ENCODE peak calls at places on chromosomes 7 and 10, in nine cellular contexts. Q, E, G, Y, P, T, R, D and V are unnamed samples.

GRCh38 chr7:157432957-157433576 is 96.3 kb downstream of the DNAJB6 start:
- DNase-seq in Q (peak; percentile 50), E (peak; percentile 64), G (no peak), Y (peak; percentile 23), P (no peak), T (peak; percentile 47), R (no peak), D (peak; percentile 31), V (no peak)

GRCh38 chr7:158924956-158925355 is 68.6 kb downstream of the DYNC2I1 start:
- DNase-seq in Q (peak; percentile 4), E (no peak), G (no peak), Y (no peak), P (no peak), T (no peak), R (no peak), D (no peak), V (no peak)

GRCh38 chr7:30934225-30934624 is 22.6 kb downstream of the AQP1 start:
- DNase-seq in Q (no peak), E (no peak), G (no peak), Y (no peak), P (no peak), T (no peak), R (no peak), D (no peak), V (no peak)

GRCh38 chr10:79104264-79104954 is 35.6 kb downstream of the ZMIZ1 start:
- DNase-seq in Q (peak; percentile 72), E (no peak), G (peak; percentile 64), Y (no peak), P (no peak), T (no peak), R (no peak), D (peak; percentile 78), V (peak; percentile 75)

GRCh38 chr10:17831896-17832295 is 22.7 kb downstream of the MRC1 start:
- DNase-seq in Q (no peak), E (no peak), G (no peak), Y (no peak), P (no peak), T (no peak), R (no peak), D (no peak), V (no peak)

GRCh38 chr10:113612154-113612553 is 51.7 kb downstream of the NRAP start:
- DNase-seq in Q (no peak), E (no peak), G (peak; percentile 43), Y (peak; percentile 74), P (peak; percentile 84), T (no peak), R (no peak), D (no peak), V (no peak)

GRCh38 chr7:102302025-102302424 is 15.4 kb downstream of the SH2B2 start:
- DNase-seq in Q (no peak), E (no peak), G (no peak), Y (no peak), P (no peak), T (no peak), R (no peak), D (no peak), V (no peak)

GRCh38 chr10:86443069-86443468 is 76.5 kb upstream of the GRID1 start:
- DNase-seq in Q (peak; percentile 41), E (no peak), G (no peak), Y (no peak), P (no peak), T (peak; percentile 62), R (no peak), D (no peak), V (no peak)

GRCh38 chr10:116829711-116830110 is 19.6 kb upstream of the ENO4 start:
- DNase-seq in Q (no peak), E (no peak), G (no peak), Y (no peak), P (no peak), T (no peak), R (no peak), D (no peak), V (no peak)

GRCh38 chr10:131785121-131785460 is 115.7 kb upstream of the PPP2R2D start:
- DNase-seq in Q (no peak), E (no peak), G (no peak), Y (no peak), P (no peak), T (no peak), R (no peak), D (no peak), V (no peak)

GRCh38 chr10:1364151-1364910 is 308.1 kb downstream of the WDR37 start:
- DNase-seq in Q (no peak), E (no peak), G (no peak), Y (no peak), P (no peak), T (no peak), R (no peak), D (no peak), V (no peak)

GRCh38 chr10:6204063-6204340 is 1.3 kb downstream of the PFKFB3 start:
- DNase-seq in Q (no peak), E (no peak), G (no peak), Y (no peak), P (no peak), T (no peak), R (peak; percentile 40), D (peak; percentile 49), V (peak; percentile 41)

GRCh38 chr7:148793590-148793989 is 90.5 kb downstream of the EZH2 start:
- DNase-seq in Q (peak; percentile 10), E (no peak), G (no peak), Y (no peak), P (no peak), T (no peak), R (no peak), D (no peak), V (no peak)

GRCh38 chr7:128891110-128891941 is 19.2 kb downstream of the KCP start:
- DNase-seq in Q (no peak), E (peak; percentile 41), G (no peak), Y (no peak), P (no peak), T (no peak), R (peak; percentile 77), D (no peak), V (no peak)

GRCh38 chr7:149690688-149691446 is 82.5 kb downstream of the ZNF467 start:
- DNase-seq in Q (peak; percentile 84), E (peak; percentile 47), G (peak; percentile 17), Y (no peak), P (no peak), T (peak; percentile 91), R (peak; percentile 97), D (no peak), V (peak; percentile 24)

GRCh38 chr10:73650537-73651331 is 5.1 kb downstream of the SYNPO2L start:
- DNase-seq in Q (peak; percentile 50), E (no peak), G (peak; percentile 77), Y (no peak), P (peak; percentile 92), T (no peak), R (no peak), D (no peak), V (no peak)

GRCh38 chr10:46048152-46048551 is 2.1 kb upstream of the MSMB start:
- DNase-seq in Q (no peak), E (no peak), G (no peak), Y (no peak), P (no peak), T (no peak), R (peak; percentile 88), D (no peak), V (no peak)

GRCh38 chr10:63166742-63167258 is 33.7 kb downstream of the NRBF2 start:
- DNase-seq in Q (peak; percentile 90), E (peak; percentile 81), G (no peak), Y (peak; percentile 10), P (no peak), T (peak; percentile 84), R (peak; percentile 85), D (peak; percentile 26), V (no peak)

GRCh38 chr7:94823952-94824351 is 83.4 kb upstream of the PPP1R9A start:
- DNase-seq in Q (peak; percentile 66), E (peak; percentile 26), G (no peak), Y (no peak), P (no peak), T (peak; percentile 63), R (peak; percentile 73), D (no peak), V (no peak)

GRCh38 chr7:96116173-96116572 is 205.7 kb downstream of the SLC25A13 start:
- DNase-seq in Q (no peak), E (no peak), G (no peak), Y (no peak), P (no peak), T (no peak), R (no peak), D (no peak), V (no peak)

GRCh38 chr7:137944168-137944567 is 57.7 kb downstream of the CREB3L2 start:
- DNase-seq in Q (peak; percentile 30), E (no peak), G (no peak), Y (peak; percentile 36), P (no peak), T (no peak), R (no peak), D (no peak), V (no peak)

GRCh38 chr7:33854178-33854577 is 51.2 kb upstream of the BMPER start:
- DNase-seq in Q (peak; percentile 52), E (no peak), G (no peak), Y (no peak), P (no peak), T (no peak), R (no peak), D (no peak), V (no peak)

GRCh38 chr7:78151229-78151628 is 352.7 kb downstream of the PHTF2 start:
- DNase-seq in Q (peak; percentile 53), E (no peak), G (no peak), Y (no peak), P (no peak), T (no peak), R (no peak), D (no peak), V (peak; percentile 26)

GRCh38 chr7:5357951-5358350 is 65.7 kb downstream of the TNRC18 start:
- DNase-seq in Q (no peak), E (no peak), G (no peak), Y (peak; percentile 47), P (no peak), T (no peak), R (no peak), D (no peak), V (no peak)
- H3K4me1 ChIP-seq in Q (peaks cover 27% of the 10 kb centered on the region), E (peaks cover 23% of the 10 kb centered on the region), G (peaks cover 31% of the 10 kb centered on the region), Y (peaks cover 35% of the 10 kb centered on the region), P (peaks cover 19% of the 10 kb centered on the region), T (no peaks in the 10 kb centered on the region), R (no peaks in the 10 kb centered on the region), D (no peaks in the 10 kb centered on the region), V (no peaks in the 10 kb centered on the region)

GRCh38 chr10:119893845-119894427 is 1.4 kb downstream of the SEC23IP start:
- DNase-seq in Q (no peak), E (no peak), G (no peak), Y (no peak), P (no peak), T (no peak), R (no peak), D (no peak), V (no peak)
- H3K27ac ChIP-seq in Q (no peak overlapping the region), E (no peak overlapping the region), G (no peak overlapping the region), Y (no peak overlapping the region), P (no peak overlapping the region), T (no peak overlapping the region), R (no peak overlapping the region), D (no peak overlapping the region), V (no peak overlapping the region)

GRCh38 chr7:66894463-66895080 is 26.5 kb upstream of the TMEM248 start:
- DNase-seq in Q (peak; percentile 50), E (peak; percentile 23), G (no peak), Y (no peak), P (no peak), T (no peak), R (peak; percentile 77), D (no peak), V (no peak)
- H3K4me1 ChIP-seq in Q (no peaks in the 10 kb centered on the region), E (no peaks in the 10 kb centered on the region), G (no peaks in the 10 kb centered on the region), Y (no peaks in the 10 kb centered on the region), P (no peaks in the 10 kb centered on the region), T (no peaks in the 10 kb centered on the region), R (no peaks in the 10 kb centered on the region), D (no peaks in the 10 kb centered on the region), V (no peaks in the 10 kb centered on the region)

GRCh38 chr7:55887786-55888185 is 530 bp downstream of the ZNF713 start:
- DNase-seq in Q (no peak), E (no peak), G (no peak), Y (no peak), P (no peak), T (no peak), R (peak; percentile 8), D (no peak), V (no peak)
- H3K27ac ChIP-seq in Q (peak overlapping the region; percentile 71), E (peak overlapping the region; percentile 71), G (peak overlapping the region; percentile 83), Y (peak overlapping the region; percentile 32), P (peak overlapping the region; percentile 80), T (peak overlapping the region; percentile 72), R (peak overlapping the region; percentile 57), D (peak overlapping the region; percentile 63), V (peak overlapping the region; percentile 74)